ENCODE peak calls at places on chromosomes 12 and 14, in four cellular contexts. O, J, N and D are unnamed samples.

GRCh38 chr12:12986775-12987332 is 13.2 kb downstream of the HEBP1 start:
- DNase-seq in O (no peak), N (no peak), J (no peak), D (no peak)

GRCh38 chr14:101715209-101716076 is 46.1 kb upstream of the PPP2R5C start:
- DNase-seq in J (no peak), N (peak), O (peak), D (no peak)

GRCh38 chr12:84455598-84455997 is 457.0 kb downstream of the SLC6A15 start:
- DNase-seq in N (no peak), J (no peak), O (no peak), D (no peak)

GRCh38 chr12:119659289-119659897 is 8.5 kb upstream of the PRKAB1 start:
- DNase-seq in N (no peak), J (no peak), O (no peak), D (no peak)

GRCh38 chr12:53115891-53116675 is 12.8 kb downstream of the SOAT2 start:
- DNase-seq in J (no peak), N (no peak), O (no peak), D (no peak)

GRCh38 chr12:107486140-107486892 is 199.3 kb upstream of the PWP1 start:
- DNase-seq in J (no peak), N (no peak), O (no peak), D (no peak)

GRCh38 chr12:52175411-52176350 is 16.1 kb downstream of the KRT80 start:
- DNase-seq in J (no peak), O (no peak), N (no peak), D (no peak)

GRCh38 chr12:64058541-64059321 is 163.4 kb downstream of the KICS2 start:
- DNase-seq in J (no peak), N (no peak), O (no peak), D (no peak)

GRCh38 chr14:74912801-74913200 is 10.3 kb downstream of the RPS6KL1 start:
- DNase-seq in N (no peak), J (no peak), O (no peak), D (no peak)

GRCh38 chr12:42298887-42299286 is 27.0 kb downstream of the ZCRB1 start:
- DNase-seq in J (no peak), O (no peak), N (no peak), D (no peak)

GRCh38 chr12:53217049-53217929 is 10.2 kb upstream of the ITGB7 start:
- DNase-seq in O (peak), J (no peak), N (no peak), D (no peak)

GRCh38 chr14:23695220-23695999 is 59.2 kb downstream of the DHRS2 start:
- DNase-seq in J (no peak), O (peak), N (peak), D (no peak)

GRCh38 chr14:41604793-41605534 is 1.7 kb upstream of the LRFN5 start:
- DNase-seq in N (peak), O (no peak), J (no peak), D (peak)

GRCh38 chr12:47021298-47021697 is 58.1 kb upstream of the PCED1B start:
- DNase-seq in J (peak), N (no peak), O (no peak), D (no peak)

GRCh38 chr12:12693111-12693671 is 2.8 kb downstream of the GPR19 start:
- DNase-seq in J (peak), N (no peak), O (no peak), D (no peak)

GRCh38 chr12:11622774-11623375 is 26.6 kb upstream of the ETV6 start:
- DNase-seq in J (no peak), N (no peak), O (no peak), D (no peak)

GRCh38 chr12:113097716-113098427 is 37.7 kb downstream of the RASAL1 start:
- DNase-seq in J (no peak), N (no peak), O (no peak), D (no peak)

GRCh38 chr14:77642407-77642806 is 26.0 kb upstream of the SPTLC2 start:
- DNase-seq in O (no peak), J (no peak), N (no peak), D (no peak)
- H3K4me3 ChIP-seq in O (peak), J (no peak), N (peak), D (no peak)

DNA sequence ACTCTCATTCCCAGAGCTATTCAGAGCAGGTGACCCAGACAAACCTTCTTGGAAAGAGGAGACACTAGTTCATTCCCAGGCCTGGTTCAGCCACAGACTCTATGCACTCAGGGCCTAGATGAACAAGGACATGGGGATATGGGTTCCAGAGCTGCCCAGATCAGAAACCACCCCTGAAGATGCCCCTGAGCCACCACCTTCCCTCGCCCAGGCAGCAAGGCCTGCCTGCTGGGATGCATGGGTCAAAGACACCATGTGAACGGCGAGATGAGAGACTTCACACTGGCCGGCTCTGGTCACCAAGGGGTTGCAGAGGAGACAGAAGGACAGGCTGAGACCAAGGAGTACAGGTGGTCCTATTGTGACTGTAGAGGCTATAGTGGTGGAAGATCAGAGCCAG is 4.1 kb downstream of the SERPINA12 start:
- DNase-seq in O (no peak), N (no peak), J (no peak), D (no peak)
- TF ChIP-seq CTCF in O (no peak), N (no peak), J (no peak), D (no peak)

GRCh38 chr14:77800814-77801213 is 905 bp downstream of the ADCK1 start:
- DNase-seq in O (no peak), N (no peak), J (no peak), D (no peak)
- H3K4me3 ChIP-seq in O (peak), N (peak), J (peak), D (peak)

GRCh38 chr14:102913341-102914211 is 8.9 kb upstream of the AMN start:
- DNase-seq in J (no peak), O (no peak), N (no peak), D (no peak)
- TF ChIP-seq CTCF in J (no peak), O (no peak), N (no peak), D (no peak)

GRCh38 chr12:92136021-92136735 is 9.5 kb downstream of the BTG1 start:
- DNase-seq in N (no peak), J (no peak), O (no peak), D (no peak)

GRCh38 chr12:92132282-92132681 is 13.4 kb downstream of the BTG1 start:
- DNase-seq in J (no peak), N (no peak), O (no peak), D (no peak)

GRCh38 chr12:92133166-92133565 is 12.5 kb downstream of the BTG1 start:
- DNase-seq in O (no peak), J (no peak), N (no peak), D (no peak)

GRCh38 chr12:92134638-92135274 is 10.9 kb downstream of the BTG1 start:
- DNase-seq in N (no peak), O (no peak), J (no peak), D (no peak)

DNA sequence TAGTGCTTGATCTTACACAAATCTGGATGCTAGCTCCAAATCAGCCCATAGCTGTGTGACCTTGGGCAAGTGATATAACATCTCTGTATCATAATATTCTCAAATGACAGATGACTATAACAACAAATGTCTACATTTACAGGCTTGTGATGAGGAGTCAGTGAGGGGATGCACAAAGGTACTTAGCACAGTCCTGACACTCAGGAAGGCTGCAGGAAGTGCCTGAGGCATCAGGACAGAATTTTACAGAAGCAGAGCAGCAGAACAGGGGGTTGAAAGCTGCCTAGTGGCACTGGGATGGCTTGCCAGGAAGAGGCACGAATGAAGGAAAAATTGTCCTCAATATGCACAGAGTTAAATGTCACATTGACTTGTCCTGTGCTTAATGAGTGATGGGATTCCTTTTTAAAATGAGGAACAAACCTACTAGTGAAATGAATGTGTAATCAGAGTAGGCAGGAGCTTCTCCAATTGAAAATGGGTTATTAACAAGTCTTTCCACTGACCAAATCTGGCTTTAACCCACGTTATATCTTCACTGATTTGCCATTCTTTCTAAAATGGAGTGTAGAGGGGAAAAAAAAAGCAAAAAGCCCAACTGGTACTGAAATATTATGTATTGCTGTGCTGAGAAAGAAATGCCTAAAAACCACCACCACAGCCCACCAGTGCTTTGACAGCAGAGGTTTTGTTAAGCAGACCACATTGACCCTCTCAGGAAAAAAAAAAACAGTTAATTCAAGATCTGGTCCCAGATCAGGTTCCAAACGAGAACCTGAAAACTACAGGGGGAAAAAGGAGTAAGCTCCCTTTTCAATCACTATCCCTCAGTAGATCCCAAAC is 11.6 kb downstream of the BTG1 start:
- DNase-seq in N (no peak), O (no peak), J (no peak), D (no peak)
- H3K4me3 ChIP-seq in N (no peak), O (peak), J (no peak), D (no peak)

GRCh38 chr12:58745348-58746125 is 174.8 kb downstream of the LRIG3 start:
- DNase-seq in N (no peak), O (no peak), J (no peak), D (peak)

GRCh38 chr12:58741226-58741625 is 179.1 kb downstream of the LRIG3 start:
- DNase-seq in N (no peak), J (no peak), O (no peak), D (no peak)
- TF ChIP-seq CTCF in N (no peak), J (peak), O (no peak), D (no peak)